ENCODE peak calls at places on chromosomes 12 and 14, in four cellular contexts. H is HL-60; W is naive thymus-derived CD4-positive, alpha-beta T cell; F is left lung. D is an unnamed sample.

GRCh38 chr12:108136697-108137096 is 7.6 kb downstream of the WSCD2 start:
- DNase-seq in F (no peak), H (no peak), W (no peak), D (no peak)

GRCh38 chr12:96143827-96144226 is 50.3 kb upstream of the ELK3 start:
- DNase-seq in H (no peak), W (no peak), F (no peak), D (no peak)

GRCh38 chr14:58272589-58273372 is 25.6 kb upstream of the ARID4A start:
- DNase-seq in W (no peak), H (no peak), F (no peak), D (peak)

GRCh38 chr12:7189398-7190267 is at the start of gene PEX5:
- DNase-seq in H (peak), W (peak), F (peak), D (peak)

GRCh38 chr12:68158427-68158826 is 1.1 kb downstream of the IFNG start:
- DNase-seq in F (no peak), H (peak), W (no peak), D (peak)

GRCh38 chr14:73789996-73790581 is 61.5 kb upstream of the PTGR2 start:
- DNase-seq in W (no peak), H (no peak), F (peak), D (no peak)

GRCh38 chr12:78938341-78939084 is 73.9 kb downstream of the SYT1 start:
- DNase-seq in F (no peak), W (no peak), H (no peak), D (no peak)

GRCh38 chr14:44700184-44700583 is 193.1 kb upstream of the FSCB start:
- DNase-seq in W (no peak), H (no peak), F (no peak), D (no peak)

GRCh38 chr14:73059326-73059725 is 992 bp downstream of the RBM25 start:
- DNase-seq in W (no peak), F (no peak), H (no peak), D (no peak)

GRCh38 chr14:36426836-36427235 is 93.2 kb downstream of the NKX2-1 start:
- DNase-seq in H (no peak), W (no peak), F (no peak), D (no peak)

GRCh38 chr14:95346820-95347219 is 27.1 kb upstream of the CLMN start:
- DNase-seq in F (no peak), W (no peak), H (no peak), D (no peak)

GRCh38 chr14:23294734-23295561 is 7.7 kb downstream of the PPP1R3E start:
- DNase-seq in W (peak), H (peak), F (no peak), D (peak)

GRCh38 chr12:112855375-112855774 is 51.4 kb upstream of the OAS1 start:
- DNase-seq in H (no peak), W (no peak), F (no peak), D (no peak)

GRCh38 chr14:58629273-58629672 is 8.5 kb upstream of the DACT1 start:
- DNase-seq in W (no peak), H (no peak), F (no peak), D (no peak)

GRCh38 chr12:68270358-68270757 is 17.0 kb upstream of the IL22 start:
- DNase-seq in W (no peak), F (no peak), H (no peak), D (no peak)

GRCh38 chr12:14948672-14949071 is 10.3 kb upstream of the ERP27 start:
- DNase-seq in H (no peak), F (no peak), W (peak), D (peak)

GRCh38 chr12:58285551-58285950 is 344.2 kb downstream of the ATP23 start:
- DNase-seq in F (no peak), W (no peak), H (no peak), D (no peak)

GRCh38 chr12:132327351-132328171 is 1.8 kb downstream of the GALNT9 start:
- DNase-seq in H (no peak), F (peak), W (no peak), D (peak)
- H3K4me3 ChIP-seq in H (no peak), F (no peak), W (no peak), D (peak)

GRCh38 chr12:109934026-109934425 is 34.0 kb downstream of the TCHP start:
- DNase-seq in F (no peak), H (no peak), W (no peak), D (peak)

GRCh38 chr12:109931143-109931542 is 31.1 kb downstream of the TCHP start:
- DNase-seq in H (no peak), F (no peak), W (no peak), D (no peak)

GRCh38 chr12:109930028-109930800 is 30.1 kb downstream of the TCHP start:
- DNase-seq in F (no peak), W (no peak), H (no peak), D (no peak)

GRCh38 chr12:109937371-109937770 is 37.3 kb downstream of the TCHP start:
- DNase-seq in H (no peak), F (no peak), W (no peak), D (no peak)

GRCh38 chr12:109932878-109933503 is 32.9 kb downstream of the TCHP start:
- DNase-seq in F (no peak), H (no peak), W (no peak), D (no peak)
- H3K4me3 ChIP-seq in F (no peak), H (no peak), W (no peak), D (no peak)

GRCh38 chr12:2892246-2892645 is 1.6 kb downstream of the TULP3 start:
- DNase-seq in W (no peak), H (no peak), F (no peak), D (no peak)
- H3K4me3 ChIP-seq in W (no peak), H (no peak), F (no peak), D (no peak)

DNA sequence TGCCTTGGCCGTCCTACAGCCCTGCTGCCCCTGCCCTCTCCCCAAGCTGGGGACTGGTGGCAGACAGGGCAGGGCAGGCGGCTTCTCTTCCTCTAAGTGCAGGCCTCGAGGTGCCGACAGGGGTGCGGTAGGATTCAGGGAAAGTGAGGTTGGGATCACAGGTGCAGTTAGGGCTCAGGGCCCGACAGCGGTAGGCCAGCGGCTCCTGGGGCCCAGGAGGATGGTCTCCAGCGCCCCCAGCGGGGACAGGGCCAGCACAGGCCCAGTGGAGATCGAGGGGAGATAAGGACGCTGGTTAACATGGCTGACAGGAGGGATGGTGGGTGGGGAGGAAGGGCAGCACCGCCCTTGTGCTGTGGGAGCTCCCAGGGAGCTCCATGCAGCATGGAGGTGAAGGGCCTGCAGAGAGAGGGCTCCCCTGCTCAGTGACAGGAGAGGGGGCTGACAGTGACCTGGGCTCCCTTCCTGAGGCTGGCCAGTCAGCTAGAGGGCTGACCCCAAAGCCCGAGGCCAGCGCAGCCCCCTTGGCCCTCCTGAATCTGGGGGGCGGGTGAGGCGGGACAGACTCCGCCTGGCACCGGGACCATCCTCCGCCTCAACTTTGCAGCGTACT is 860 bp upstream of the CRIP1 start:
- DNase-seq in W (peak), H (no peak), F (no peak), D (no peak)
- H3K4me3 ChIP-seq in W (peak), H (no peak), F (no peak), D (no peak)

DNA sequence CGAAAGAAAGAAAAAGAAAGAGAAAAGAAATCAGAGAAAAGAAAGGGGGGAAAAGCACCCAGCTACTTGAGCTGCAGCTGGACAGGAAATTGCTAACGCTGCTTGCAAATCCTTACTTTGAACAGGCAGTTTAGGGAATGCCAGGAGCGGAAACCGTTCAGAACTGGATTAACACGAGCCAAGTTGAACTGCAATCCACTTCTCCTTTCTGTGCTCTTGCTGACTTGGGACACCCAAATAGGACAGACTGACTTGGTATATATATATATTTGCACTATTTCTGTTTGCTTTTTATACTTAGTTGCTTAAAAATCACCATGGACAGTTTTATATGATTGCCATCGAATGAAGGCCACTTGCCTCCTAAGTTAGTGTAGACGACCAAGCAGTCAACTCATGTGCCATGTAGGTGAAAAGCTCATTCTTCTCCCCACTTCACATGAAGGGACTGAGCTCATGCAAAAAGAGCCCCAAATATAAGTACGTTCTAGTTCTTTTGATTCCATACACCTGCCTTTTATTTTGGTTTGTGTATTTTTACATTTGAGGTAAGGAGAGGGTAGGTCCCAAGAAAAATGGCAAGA is 5.5 kb downstream of the DUSP6 start:
- DNase-seq in W (no peak), H (no peak), F (no peak), D (no peak)
- H3K4me3 ChIP-seq in W (peak), H (peak), F (peak), D (no peak)

GRCh38 chr14:64203366-64204006 is 90.7 kb downstream of the ESR2 start:
- DNase-seq in F (no peak), W (no peak), H (no peak), D (peak)

GRCh38 chr14:64200170-64200569 is 94.0 kb downstream of the ESR2 start:
- DNase-seq in H (no peak), W (no peak), F (peak), D (no peak)

GRCh38 chr14:64202731-64203130 is 91.4 kb downstream of the ESR2 start:
- DNase-seq in H (no peak), F (no peak), W (no peak), D (no peak)

GRCh38 chr14:64201296-64201695 is 92.9 kb downstream of the ESR2 start:
- DNase-seq in F (peak), H (no peak), W (no peak), D (no peak)

GRCh38 chr14:64201931-64202330 is 92.2 kb downstream of the ESR2 start:
- DNase-seq in W (no peak), F (no peak), H (no peak), D (no peak)
- H3K4me3 ChIP-seq in W (no peak), F (no peak), H (no peak), D (no peak)

DNA sequence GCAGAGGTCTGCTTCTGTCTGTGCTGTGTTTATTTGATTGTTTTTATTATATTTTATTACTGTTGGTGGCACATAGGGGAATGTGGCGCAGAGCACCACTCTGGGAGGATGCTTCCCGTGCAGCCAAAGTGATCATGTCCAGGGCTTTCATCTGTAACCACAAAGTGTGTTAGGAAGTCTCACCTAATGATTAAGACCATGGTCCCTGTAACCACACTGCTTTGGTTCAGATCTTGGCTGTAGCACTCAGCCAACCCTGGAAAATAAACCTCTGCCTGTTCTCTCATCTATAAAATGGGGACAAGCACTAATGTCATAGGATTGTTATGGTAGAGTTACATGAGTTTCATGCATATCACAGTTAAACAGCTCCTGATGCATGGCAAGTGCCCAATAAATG is 1.9 kb downstream of the RESF1 start:
- DNase-seq in W (no peak), F (no peak), H (no peak), D (no peak)
- H3K4me3 ChIP-seq in W (peak), F (peak), H (no peak), D (peak)

GRCh38 chr12:69350002-69350626 is 1.9 kb downstream of the LYZ start:
- DNase-seq in F (no peak), W (no peak), H (no peak), D (no peak)

GRCh38 chr12:69352904-69353303 is 4.7 kb downstream of the LYZ start:
- DNase-seq in F (no peak), W (no peak), H (no peak), D (no peak)

GRCh38 chr12:69350777-69351176 is 2.6 kb downstream of the LYZ start:
- DNase-seq in H (no peak), W (no peak), F (no peak), D (no peak)

GRCh38 chr12:69354172-69354560 is 5.4 kb upstream of the YEATS4 start:
- DNase-seq in H (no peak), W (no peak), F (no peak), D (no peak)

DNA sequence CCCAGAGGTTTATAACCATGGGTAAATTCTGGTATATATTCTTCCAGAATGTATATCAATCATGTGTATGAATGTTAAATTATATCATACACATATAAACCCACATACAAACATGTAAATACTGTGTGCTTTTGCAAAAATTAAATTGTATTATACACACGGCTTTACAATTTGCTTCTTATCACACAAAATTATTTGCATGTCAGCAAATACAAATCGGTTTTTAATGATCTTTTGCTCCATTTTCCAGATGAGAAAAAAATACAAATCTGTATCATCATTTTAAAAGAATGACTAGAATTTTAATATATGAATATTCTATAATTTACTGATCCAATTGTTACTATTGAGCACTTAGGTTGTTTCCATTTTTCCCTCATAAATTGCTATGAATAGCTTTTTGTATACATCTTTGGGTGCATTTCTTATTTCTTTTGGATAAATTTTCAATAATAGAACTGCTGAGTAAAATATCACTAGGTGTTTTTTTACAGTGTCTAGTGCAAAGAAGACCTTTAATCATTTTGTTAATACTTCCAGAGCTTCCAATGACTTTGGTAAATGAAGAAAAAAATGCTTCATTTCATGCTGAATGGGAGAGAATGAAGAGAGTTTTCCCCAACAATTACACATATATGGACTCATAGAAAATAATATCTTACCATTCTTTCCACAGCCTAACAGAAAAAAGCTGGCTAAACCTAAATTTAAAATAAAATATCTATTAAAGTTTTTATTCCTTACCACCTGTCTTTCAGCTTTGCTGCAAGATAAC is 3.5 kb downstream of the LYZ start:
- DNase-seq in F (no peak), H (no peak), W (no peak), D (no peak)
- H3K4me3 ChIP-seq in F (no peak), H (peak), W (no peak), D (no peak)

DNA sequence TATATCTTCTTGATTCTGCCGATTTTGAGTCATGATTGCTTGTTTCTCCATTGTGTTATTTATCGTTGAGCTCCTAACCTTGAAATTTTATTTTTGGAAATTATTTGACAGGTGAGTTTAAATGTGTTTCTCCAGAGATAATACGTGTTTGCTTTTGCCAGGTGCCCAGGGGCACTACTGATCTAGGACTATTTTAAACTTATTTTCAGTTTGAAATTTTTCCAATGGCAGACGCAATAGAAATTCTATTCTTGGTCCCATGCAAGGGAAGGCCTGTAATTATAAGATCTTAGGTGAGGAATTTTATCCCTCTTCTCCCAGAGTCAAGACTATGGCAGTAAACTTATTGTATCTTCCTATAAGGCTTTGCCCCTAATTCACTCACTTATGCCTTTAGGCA is 252.8 kb downstream of the AEBP2 start:
- DNase-seq in F (no peak), W (no peak), H (no peak), D (no peak)
- H3K4me3 ChIP-seq in F (no peak), W (no peak), H (no peak), D (no peak)